ENCODE peak calls at places on chromosomes 2 and 18, in five cellular contexts. O is A549, W is upper lobe of right lung, Q is astrocyte, Z is right lobe of liver. D is an unnamed sample.

GRCh38 chr18:10481831-10482230 is 27.4 kb downstream of the APCDD1 start:
- DNase-seq in Q (no peak), W (no peak), O (no peak), Z (no peak), D (no peak)

GRCh38 chr2:20186078-20186854 is 38.7 kb downstream of the SDC1 start:
- DNase-seq in W (no peak), O (peak; percentile 64), Q (peak; percentile 47), Z (peak; percentile 82), D (no peak)

GRCh38 chr2:240179941-240180666 is 39.6 kb upstream of the OTOS start:
- DNase-seq in Z (no peak), Q (no peak), O (no peak), W (peak; percentile 38), D (peak; percentile 51)

GRCh38 chr2:30239308-30240161 is 8.2 kb downstream of the LBH start:
- DNase-seq in W (peak; percentile 74), O (peak; percentile 87), Z (no peak), Q (no peak), D (peak; percentile 62)

GRCh38 chr2:220887271-220887870 is 684.7 kb downstream of the EPHA4 start:
- DNase-seq in O (no peak), W (no peak), Z (no peak), Q (peak; percentile 79), D (no peak)

GRCh38 chr2:171522057-171522803 is at the start of gene CYBRD1:
- DNase-seq in W (peak; percentile 94), O (peak; percentile 78), Z (peak; percentile 83), Q (peak; percentile 71), D (peak; percentile 39)

GRCh38 chr18:32349728-32350395 is 120.8 kb downstream of the GAREM1 start:
- DNase-seq in W (no peak), Q (peak; percentile 97), Z (peak; percentile 61), O (peak; percentile 80), D (peak; percentile 96)

GRCh38 chr2:168515502-168515901 is 59.4 kb downstream of the CERS6 start:
- DNase-seq in Z (no peak), O (no peak), Q (peak; percentile 92), W (no peak), D (peak; percentile 35)

GRCh38 chr18:21179590-21180220 is 62.3 kb upstream of the GREB1L start:
- DNase-seq in Q (peak; percentile 39), W (no peak), O (peak; percentile 52), Z (no peak), D (peak; percentile 62)

GRCh38 chr2:42754021-42754775 is 9.7 kb downstream of the OXER1 start:
- DNase-seq in Q (peak; percentile 26), W (no peak), O (no peak), Z (peak; percentile 81), D (no peak)

GRCh38 chr2:61328707-61329251 is 142.1 kb downstream of the USP34 start:
- DNase-seq in O (peak; percentile 28), W (peak; percentile 69), Q (peak; percentile 4), Z (no peak), D (peak; percentile 20)

GRCh38 chr2:84865181-84865783 is 15.6 kb downstream of the TRABD2A start:
- DNase-seq in O (peak; percentile 52), Q (no peak), Z (no peak), W (no peak), D (peak; percentile 40)

GRCh38 chr2:159109552-159109951 is 141.1 kb downstream of the TANC1 start:
- DNase-seq in O (no peak), W (no peak), Z (no peak), Q (no peak), D (no peak)

GRCh38 chr18:48475635-48476549 is 62.9 kb upstream of the CTIF start:
- DNase-seq in Q (peak; percentile 63), Z (no peak), O (peak; percentile 70), W (no peak), D (peak; percentile 72)

GRCh38 chr2:232523682-232524597 is 2.0 kb upstream of the CHRND start:
- DNase-seq in O (peak; percentile 88), W (no peak), Z (no peak), Q (peak; percentile 6), D (peak; percentile 48)

GRCh38 chr2:224039080-224039769 is at the start of gene SERPINE2:
- DNase-seq in O (peak; percentile 82), W (peak; percentile 67), Q (peak; percentile 37), Z (peak; percentile 48), D (peak; percentile 65)

GRCh38 chr2:223464071-223464470 is 138.1 kb downstream of the SCG2 start:
- DNase-seq in Z (no peak), O (no peak), Q (peak; percentile 61), W (no peak), D (no peak)

GRCh38 chr2:28869494-28870145 is 489 bp downstream of the TRMT61B start:
- DNase-seq in Z (peak; percentile 50), W (no peak), Q (no peak), O (no peak), D (peak; percentile 0)

GRCh38 chr2:18345848-18346247 is 214.6 kb downstream of the RDH14 start:
- DNase-seq in W (peak; percentile 68), Z (peak; percentile 41), Q (peak; percentile 62), O (peak; percentile 85), D (peak; percentile 82)

GRCh38 chr2:170449034-170449433 is 266.1 kb upstream of the SP5 start:
- DNase-seq in Z (no peak), O (no peak), W (no peak), Q (no peak), D (no peak)
- TF ChIP-seq CTCF in Z (no peak), O (no peak), W (no peak), Q (no peak), D (no peak)

GRCh38 chr2:105909215-105909614 is 164.5 kb downstream of the NCK2 start:
- DNase-seq in Q (no peak), Z (no peak), W (no peak), O (no peak), D (no peak)
- H3K4me3 ChIP-seq in Q (no peak overlapping the region), Z (no peak overlapping the region), W (no peak overlapping the region), O (no peak overlapping the region), D (no peak overlapping the region)

GRCh38 chr2:1866402-1867091 is 122.2 kb upstream of the PXDN start:
- DNase-seq in O (no peak), Q (no peak), Z (no peak), W (no peak), D (no peak)

GRCh38 chr2:1869987-1870386 is 125.7 kb upstream of the PXDN start:
- DNase-seq in W (no peak), Q (peak; percentile 46), Z (no peak), O (no peak), D (peak; percentile 8)

GRCh38 chr2:1869248-1869647 is 124.9 kb upstream of the PXDN start:
- DNase-seq in O (no peak), Z (no peak), Q (no peak), W (no peak), D (no peak)

GRCh38 chr2:1867141-1867540 is 122.8 kb upstream of the PXDN start:
- DNase-seq in Z (no peak), Q (no peak), O (no peak), W (no peak), D (no peak)

DNA sequence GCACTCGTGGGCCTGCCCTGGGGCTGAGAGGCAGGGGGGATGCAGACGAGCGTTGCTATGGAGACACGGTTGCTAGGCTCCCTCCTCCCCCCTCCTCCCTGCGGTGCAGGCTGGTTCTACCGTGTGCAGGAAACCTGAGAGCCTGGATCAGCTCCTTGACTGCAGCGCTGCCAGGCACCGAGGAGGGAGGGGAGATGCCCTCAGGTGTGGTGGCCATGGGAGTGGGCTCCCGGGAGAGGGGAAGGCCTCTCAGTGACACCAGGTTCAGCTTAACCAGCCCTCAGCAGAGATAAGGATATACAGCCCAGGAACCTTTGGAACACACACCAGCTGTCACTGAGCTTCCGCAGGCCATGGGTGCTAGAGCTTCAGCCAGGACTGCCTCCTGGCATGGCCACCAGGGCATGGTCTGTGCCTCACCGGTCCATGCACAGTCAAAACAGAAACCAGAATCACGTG is 124.4 kb upstream of the PXDN start:
- DNase-seq in Z (no peak), Q (no peak), W (no peak), O (no peak), D (no peak)
- TF ChIP-seq CTCF in Z (no peak), Q (no peak), W (no peak), O (no peak), D (no peak)

GRCh38 chr2:241357531-241357930 is 1.4 kb downstream of the FARP2 start:
- DNase-seq in Z (no peak), W (no peak), O (no peak), Q (no peak), D (peak; percentile 30)
- H3K4me3 ChIP-seq in Z (peak overlapping the region; percentile 69), W (peak overlapping the region; percentile 78), O (peak overlapping the region; percentile 79), Q (no peak overlapping the region), D (peak overlapping the region; percentile 77)

GRCh38 chr2:217001740-217002139 is 141.9 kb upstream of the TNP1 start:
- DNase-seq in Q (no peak), O (no peak), W (no peak), Z (no peak), D (no peak)

GRCh38 chr2:217006217-217006616 is 146.4 kb upstream of the TNP1 start:
- DNase-seq in W (no peak), O (no peak), Q (no peak), Z (no peak), D (no peak)

GRCh38 chr2:216996279-216996845 is 136.5 kb upstream of the TNP1 start:
- DNase-seq in Q (no peak), Z (no peak), O (no peak), W (no peak), D (no peak)

GRCh38 chr2:217004636-217005035 is 144.8 kb upstream of the TNP1 start:
- DNase-seq in W (no peak), Z (no peak), O (no peak), Q (no peak), D (no peak)

DNA sequence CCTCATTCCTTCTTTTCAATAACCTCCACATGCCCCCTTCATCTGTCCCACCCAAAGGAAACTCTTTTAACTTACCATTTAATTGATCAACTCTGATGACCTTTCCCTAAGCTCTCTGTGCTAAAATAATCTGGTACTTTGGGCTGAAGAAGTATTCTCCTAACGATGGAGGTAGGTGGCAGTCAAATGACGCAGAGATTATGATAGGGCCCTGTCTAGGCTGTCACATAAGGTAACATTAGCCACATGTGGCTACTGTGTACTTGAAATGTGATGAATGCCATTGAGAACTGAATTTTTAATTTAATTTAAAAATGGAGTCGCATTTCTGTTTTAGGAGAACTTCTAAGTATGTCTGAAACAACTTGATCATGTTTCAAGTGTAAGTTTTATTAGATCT is 140.5 kb upstream of the TNP1 start:
- DNase-seq in Q (no peak), W (no peak), O (no peak), Z (no peak), D (no peak)
- TF ChIP-seq CTCF in Q (no peak), W (no peak), O (no peak), Z (no peak), D (no peak)

DNA sequence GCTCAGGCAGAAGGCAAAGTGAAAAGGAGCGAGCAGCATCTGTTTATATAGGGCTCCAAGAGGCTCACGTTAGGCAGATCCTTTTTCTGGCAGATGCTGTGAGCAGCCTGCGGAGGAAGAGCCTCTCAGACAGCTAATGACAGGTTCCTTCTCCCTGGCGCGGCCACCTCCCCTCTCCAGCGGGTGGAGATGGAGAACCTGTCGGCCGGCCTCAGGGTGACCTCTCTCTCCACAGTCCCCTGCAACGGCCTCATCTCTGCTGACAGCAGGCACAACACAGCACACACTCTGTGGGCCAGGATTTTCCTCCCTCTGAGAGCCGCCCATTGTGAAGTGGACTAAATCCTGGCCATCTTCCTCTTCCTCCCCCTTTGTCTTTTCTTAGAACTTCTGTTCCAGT is 119.8 kb downstream of the PRKCE start:
- DNase-seq in Q (peak; percentile 18), O (no peak), W (peak; percentile 66), Z (no peak), D (no peak)
- H3K4me3 ChIP-seq in Q (no peak overlapping the region), O (no peak overlapping the region), W (no peak overlapping the region), Z (no peak overlapping the region), D (no peak overlapping the region)

GRCh38 chr18:2180586-2180985 is 390.7 kb downstream of the METTL4 start:
- DNase-seq in Q (no peak), O (no peak), W (no peak), Z (no peak), D (peak; percentile 79)
- TF ChIP-seq CTCF in Q (no peak), O (no peak), W (no peak), Z (no peak), D (peak; percentile 46)